ENCODE peak calls at places on chromosomes 7 and 10, in seven cellular contexts. V is effector memory CD4-positive, alpha-beta T cell; D is brain microvascular endothelial cell; Y is WERI-Rb-1; E is psoas muscle; X is body of pancreas; N is lower lobe of right lung. P is an unnamed sample.

GRCh38 chr7:123455965-123456364 is 78.4 kb downstream of the IQUB start:
- DNase-seq in V (no peak), D (no peak), Y (no peak), E (no peak), X (no peak), N (no peak), P (no peak)

GRCh38 chr10:34889004-34889869 is 74.1 kb upstream of the PARD3 start:
- DNase-seq in V (no peak), D (no peak), Y (no peak), E (no peak), X (no peak), N (no peak), P (no peak)

GRCh38 chr10:133278577-133279265 is 2.1 kb upstream of the ADAM8 start:
- DNase-seq in V (peak), D (peak), Y (no peak), E (peak), X (peak), N (peak), P (no peak)

GRCh38 chr10:19921300-19922140 is 105.3 kb downstream of the PLXDC2 start:
- DNase-seq in V (no peak), D (peak), Y (no peak), E (no peak), X (no peak), N (no peak), P (no peak)

GRCh38 chr10:102312683-102313082 is 67.4 kb downstream of the GBF1 start:
- DNase-seq in V (no peak), D (peak), Y (no peak), E (no peak), X (no peak), N (no peak), P (no peak)

GRCh38 chr10:67119648-67120047 is 193.8 kb downstream of the LRRTM3 start:
- DNase-seq in V (no peak), D (peak), Y (no peak), E (no peak), X (no peak), N (no peak), P (no peak)

GRCh38 chr10:125038637-125039036 is 96.7 kb downstream of the ZRANB1 start:
- DNase-seq in V (no peak), D (no peak), Y (no peak), E (peak), X (peak), N (peak), P (peak)

GRCh38 chr10:70722820-70723424 is 50.6 kb downstream of the ADAMTS14 start:
- DNase-seq in V (no peak), D (peak), Y (no peak), E (no peak), X (no peak), N (no peak), P (no peak)

GRCh38 chr10:44132361-44133289 is 252.3 kb downstream of the CXCL12 start:
- DNase-seq in V (no peak), D (no peak), Y (no peak), E (peak), X (peak), N (no peak), P (no peak)

GRCh38 chr7:115831371-115831770 is 199.2 kb downstream of the TFEC start:
- DNase-seq in V (no peak), D (no peak), Y (no peak), E (no peak), X (no peak), N (no peak), P (no peak)

GRCh38 chr7:139075031-139075652 is 34.4 kb downstream of the ZC3HAV1 start:
- DNase-seq in V (peak), D (peak), Y (peak), E (peak), X (peak), N (peak), P (peak)
- H3K27ac ChIP-seq in V (peak), D (no peak), Y (no peak), E (no peak), X (no peak), N (peak), P (no peak)

GRCh38 chr7:14754631-14755030 is 147.9 kb downstream of the DGKB start:
- DNase-seq in V (no peak), D (peak), Y (no peak), E (no peak), X (no peak), N (no peak), P (no peak)
- H3K27ac ChIP-seq in V (no peak), D (peak), Y (no peak), E (no peak), X (no peak), N (no peak), P (no peak)

DNA sequence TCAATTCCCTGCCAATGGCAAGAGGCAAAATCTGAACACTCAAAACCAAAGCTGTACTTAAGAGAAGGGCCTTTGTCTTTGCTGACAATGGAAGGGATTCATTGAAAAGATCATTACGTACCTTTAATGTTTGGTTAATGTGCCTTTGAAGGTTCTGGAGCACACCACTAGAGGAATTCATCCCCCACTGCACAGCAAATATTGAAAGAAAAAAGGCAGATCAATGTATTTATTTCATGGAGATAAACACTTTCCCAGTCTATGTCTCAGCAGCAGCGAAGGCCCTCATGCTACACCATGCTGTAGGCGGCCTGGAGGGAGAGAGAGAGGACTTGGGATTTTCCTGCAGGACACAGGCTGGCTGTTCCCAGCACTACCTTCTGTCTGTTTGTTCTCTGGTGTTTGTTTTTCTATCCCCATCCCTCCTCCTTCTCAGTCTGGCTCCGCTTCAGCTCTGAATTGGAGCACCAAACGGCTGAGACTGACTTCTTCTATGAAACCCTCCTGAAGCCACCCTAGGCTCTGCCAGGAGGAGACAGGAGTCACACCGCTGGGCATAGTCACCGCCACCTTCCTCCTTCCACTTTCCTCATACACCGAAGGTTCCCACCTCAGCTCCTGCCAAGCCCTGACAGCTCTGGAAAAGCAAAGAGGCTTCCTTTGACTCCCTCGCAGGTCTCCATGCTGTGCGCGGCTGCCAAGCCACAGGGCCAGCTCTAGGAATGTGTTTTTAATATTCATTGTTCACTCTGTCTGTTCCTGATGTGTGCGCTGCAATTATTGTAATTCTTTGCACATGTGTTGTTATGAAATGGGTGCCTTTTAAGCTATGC is 301.5 kb downstream of the FZD1 start:
- DNase-seq in V (no peak), D (no peak), Y (no peak), E (no peak), X (peak), N (no peak), P (no peak)
- H3K27ac ChIP-seq in V (no peak), D (no peak), Y (no peak), E (no peak), X (peak), N (no peak), P (peak)

GRCh38 chr10:62585211-62585758 is 211.1 kb downstream of the ZNF365 start:
- DNase-seq in V (no peak), D (no peak), Y (no peak), E (no peak), X (no peak), N (no peak), P (no peak)

GRCh38 chr10:62587011-62587410 is 212.8 kb downstream of the ZNF365 start:
- DNase-seq in V (no peak), D (no peak), Y (no peak), E (no peak), X (no peak), N (no peak), P (no peak)

GRCh38 chr10:62582804-62583208 is 208.6 kb downstream of the ZNF365 start:
- DNase-seq in V (no peak), D (peak), Y (no peak), E (peak), X (peak), N (peak), P (no peak)

GRCh38 chr10:62584216-62584615 is 210.0 kb downstream of the ZNF365 start:
- DNase-seq in V (no peak), D (peak), Y (no peak), E (no peak), X (no peak), N (no peak), P (no peak)

GRCh38 chr10:62584726-62585125 is 210.6 kb downstream of the ZNF365 start:
- DNase-seq in V (no peak), D (no peak), Y (no peak), E (no peak), X (no peak), N (no peak), P (no peak)
- H3K27ac ChIP-seq in V (no peak), D (peak), Y (no peak), E (no peak), X (no peak), N (no peak), P (no peak)

DNA sequence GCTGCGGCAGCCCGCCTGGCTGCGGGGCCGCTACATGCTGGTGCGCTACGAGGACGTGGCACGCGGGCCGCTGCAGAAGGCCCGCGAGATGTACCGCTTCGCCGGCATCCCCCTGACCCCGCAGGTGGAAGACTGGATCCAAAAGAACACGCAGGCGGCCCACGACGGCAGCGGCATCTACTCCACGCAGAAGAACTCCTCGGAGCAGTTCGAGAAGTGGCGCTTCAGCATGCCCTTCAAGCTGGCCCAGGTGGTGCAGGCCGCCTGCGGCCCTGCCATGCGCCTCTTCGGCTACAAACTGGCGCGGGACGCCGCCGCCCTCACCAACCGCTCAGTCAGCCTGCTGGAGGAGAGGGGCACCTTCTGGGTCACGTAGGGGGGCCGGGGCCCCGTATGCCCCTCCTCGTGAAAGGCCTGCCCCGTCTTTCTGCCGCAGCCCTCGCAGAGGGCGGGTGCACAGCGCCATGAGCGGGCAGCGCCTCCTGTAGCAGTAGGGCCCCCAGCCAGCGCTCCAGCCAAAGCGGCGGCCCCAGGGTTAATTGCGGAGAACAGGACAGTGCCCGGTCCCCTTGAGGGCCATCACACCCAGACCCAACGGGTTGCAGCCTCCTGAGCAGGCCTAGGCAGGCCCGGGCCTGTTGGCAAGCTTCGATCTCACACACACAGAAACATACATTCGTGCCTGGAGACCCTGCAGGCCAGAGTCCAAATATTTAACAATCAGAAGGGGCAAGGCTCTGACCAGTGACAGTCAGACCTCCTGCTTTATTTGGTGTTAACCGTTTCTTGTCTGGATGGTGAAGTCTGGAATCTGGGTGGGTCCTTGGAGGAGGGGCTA is 44.1 kb downstream of the CHST3 start:
- DNase-seq in V (no peak), D (no peak), Y (no peak), E (no peak), X (no peak), N (no peak), P (no peak)
- H3K27ac ChIP-seq in V (no peak), D (peak), Y (no peak), E (peak), X (peak), N (peak), P (peak)

GRCh38 chr7:158738841-158739240 is 34.2 kb upstream of the NCAPG2 start:
- DNase-seq in V (no peak), D (no peak), Y (no peak), E (no peak), X (no peak), N (no peak), P (no peak)
- H3K27ac ChIP-seq in V (no peak), D (no peak), Y (no peak), E (no peak), X (no peak), N (no peak), P (no peak)

DNA sequence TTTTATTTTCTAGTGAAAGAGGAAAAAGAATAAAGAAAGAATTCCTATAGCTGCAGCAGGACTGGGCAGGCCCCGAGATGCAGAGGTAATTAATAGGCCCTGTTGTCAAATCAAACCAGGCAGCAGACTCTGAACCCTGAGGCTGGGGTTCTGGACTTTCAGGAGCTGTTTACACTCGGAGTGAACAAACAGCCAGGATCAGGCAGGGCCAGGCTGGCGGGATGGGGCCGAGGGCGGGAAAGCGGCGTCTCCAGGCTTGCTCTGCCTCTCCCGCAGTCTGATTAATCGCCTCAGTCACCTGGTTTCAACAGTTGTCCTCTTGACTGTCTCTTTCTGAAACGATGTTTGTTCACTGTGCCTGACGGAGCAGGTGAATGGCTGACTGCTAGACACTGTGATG is 675.4 kb upstream of the FOXK1 start:
- DNase-seq in V (no peak), D (no peak), Y (no peak), E (no peak), X (peak), N (no peak), P (no peak)
- H3K27ac ChIP-seq in V (no peak), D (no peak), Y (no peak), E (no peak), X (no peak), N (no peak), P (no peak)

DNA sequence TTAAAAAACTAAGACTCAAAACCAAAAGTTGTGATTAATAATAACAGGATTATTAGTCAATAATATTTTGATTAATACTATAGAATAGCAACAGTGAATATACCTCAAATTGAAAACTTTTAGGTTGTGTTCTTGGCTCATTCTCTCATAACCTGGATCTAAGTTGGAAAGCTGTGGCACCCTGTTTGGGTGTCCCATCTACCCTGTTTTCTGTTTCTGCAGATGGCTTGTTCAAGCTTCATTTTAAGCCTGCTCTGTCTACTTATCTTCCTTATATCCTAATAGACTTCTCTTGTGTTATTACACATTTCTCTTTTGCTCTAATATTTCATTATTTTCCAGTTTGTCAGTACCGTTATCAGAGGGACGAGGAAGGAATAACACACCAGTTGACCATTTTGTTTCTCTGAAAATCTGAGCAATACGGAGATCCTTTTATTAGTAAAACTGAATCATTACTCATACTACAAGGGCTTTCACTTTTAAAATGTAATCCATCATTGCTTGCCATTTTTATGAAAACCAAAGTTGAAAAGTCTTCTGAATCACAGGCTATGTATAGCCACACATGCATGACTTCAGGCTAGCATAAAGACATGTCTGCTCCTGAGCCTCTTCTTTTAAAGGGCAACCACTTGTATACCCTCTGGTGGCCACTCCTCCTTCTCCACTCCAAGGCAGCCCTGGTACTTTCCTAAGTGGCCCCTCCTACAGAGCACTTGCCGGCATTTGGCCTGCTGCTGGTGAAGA is 22.3 kb downstream of the COX15 start:
- DNase-seq in V (no peak), D (peak), Y (no peak), E (no peak), X (no peak), N (no peak), P (peak)
- H3K27ac ChIP-seq in V (no peak), D (no peak), Y (no peak), E (no peak), X (no peak), N (no peak), P (no peak)